ENCODE peak calls at places on chromosomes 5 and 9, in four cellular contexts. O is neural crest cell, S is fibroblast of mammary gland, I is fibroblast of the aortic adventitia. K is an unnamed sample.

GRCh38 chr9:95793924-95794828 is 81.3 kb upstream of the ERCC6L2 start:
- DNase-seq in O (no peak), S (peak), I (peak), K (no peak)

GRCh38 chr5:140239939-140240700 is 62.8 kb downstream of the PFDN1 start:
- DNase-seq in O (peak), S (peak), I (peak), K (peak)

GRCh38 chr5:40227927-40228326 is 451.8 kb upstream of the PTGER4 start:
- DNase-seq in O (no peak), S (no peak), I (no peak), K (no peak)

GRCh38 chr9:111561165-111561719 is 36.3 kb downstream of the ZNF483 start:
- DNase-seq in O (no peak), S (no peak), I (no peak), K (no peak)

GRCh38 chr5:79552984-79553383 is 39.0 kb upstream of the HOMER1 start:
- DNase-seq in O (no peak), S (peak), I (peak), K (no peak)

GRCh38 chr9:128091144-128091543 is 23.1 kb downstream of the SLC25A25 start:
- DNase-seq in O (peak), S (peak), I (peak), K (peak)

GRCh38 chr9:19201899-19202891 is 28.3 kb upstream of the DENND4C start:
- DNase-seq in O (no peak), S (no peak), I (peak), K (no peak)

GRCh38 chr5:38681966-38682365 is 125.5 kb upstream of the LIFR start:
- DNase-seq in O (no peak), S (no peak), I (no peak), K (no peak)

GRCh38 chr5:31768784-31769183 is 129.9 kb downstream of the PDZD2 start:
- DNase-seq in O (no peak), S (no peak), I (no peak), K (no peak)

GRCh38 chr5:35608881-35609779 is 8.5 kb upstream of the SPEF2 start:
- DNase-seq in O (no peak), S (no peak), I (no peak), K (no peak)

GRCh38 chr5:61523072-61523471 is 191.0 kb downstream of the ZSWIM6 start:
- DNase-seq in O (no peak), S (no peak), I (no peak), K (no peak)

GRCh38 chr9:77456829-77457437 is 191.2 kb downstream of the GNA14 start:
- DNase-seq in O (peak), S (peak), I (peak), K (peak)

GRCh38 chr9:133356391-133357091 is at the start of the genes SURF1 and SURF2:
- DNase-seq in O (peak), S (peak), I (peak), K (peak)
- TF ChIP-seq CTCF in O (no peak), S (no peak), I (no peak), K (no peak)

DNA sequence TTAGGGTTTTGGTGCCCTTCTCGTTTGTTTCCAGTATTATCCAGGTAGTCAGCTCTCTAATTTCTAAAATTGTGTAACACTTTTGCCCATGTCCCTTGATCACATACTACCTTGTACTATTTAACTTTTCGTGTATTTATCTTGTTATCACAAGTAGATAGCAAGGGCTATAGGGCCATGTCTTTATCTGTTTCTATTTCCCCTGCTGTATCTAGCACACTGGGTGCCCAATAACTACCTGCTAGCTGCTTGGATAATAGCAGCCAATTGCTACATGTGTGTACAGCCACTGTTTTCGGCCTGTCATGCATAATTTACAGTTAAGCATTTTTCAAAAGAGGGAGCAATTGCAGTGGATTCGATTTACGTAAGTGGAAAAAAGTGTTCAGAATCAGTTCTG is 64.8 kb upstream of the TNFAIP8 start:
- DNase-seq in O (no peak), S (no peak), I (no peak), K (no peak)
- TF ChIP-seq CTCF in O (no peak), S (no peak), I (no peak), K (no peak)

GRCh38 chr9:82488319-82488701 is 499.7 kb downstream of the SPATA31D1 start:
- DNase-seq in O (no peak), S (no peak), I (no peak), K (no peak)
- TF ChIP-seq CTCF in O (no peak), S (no peak), I (no peak), K (no peak)

DNA sequence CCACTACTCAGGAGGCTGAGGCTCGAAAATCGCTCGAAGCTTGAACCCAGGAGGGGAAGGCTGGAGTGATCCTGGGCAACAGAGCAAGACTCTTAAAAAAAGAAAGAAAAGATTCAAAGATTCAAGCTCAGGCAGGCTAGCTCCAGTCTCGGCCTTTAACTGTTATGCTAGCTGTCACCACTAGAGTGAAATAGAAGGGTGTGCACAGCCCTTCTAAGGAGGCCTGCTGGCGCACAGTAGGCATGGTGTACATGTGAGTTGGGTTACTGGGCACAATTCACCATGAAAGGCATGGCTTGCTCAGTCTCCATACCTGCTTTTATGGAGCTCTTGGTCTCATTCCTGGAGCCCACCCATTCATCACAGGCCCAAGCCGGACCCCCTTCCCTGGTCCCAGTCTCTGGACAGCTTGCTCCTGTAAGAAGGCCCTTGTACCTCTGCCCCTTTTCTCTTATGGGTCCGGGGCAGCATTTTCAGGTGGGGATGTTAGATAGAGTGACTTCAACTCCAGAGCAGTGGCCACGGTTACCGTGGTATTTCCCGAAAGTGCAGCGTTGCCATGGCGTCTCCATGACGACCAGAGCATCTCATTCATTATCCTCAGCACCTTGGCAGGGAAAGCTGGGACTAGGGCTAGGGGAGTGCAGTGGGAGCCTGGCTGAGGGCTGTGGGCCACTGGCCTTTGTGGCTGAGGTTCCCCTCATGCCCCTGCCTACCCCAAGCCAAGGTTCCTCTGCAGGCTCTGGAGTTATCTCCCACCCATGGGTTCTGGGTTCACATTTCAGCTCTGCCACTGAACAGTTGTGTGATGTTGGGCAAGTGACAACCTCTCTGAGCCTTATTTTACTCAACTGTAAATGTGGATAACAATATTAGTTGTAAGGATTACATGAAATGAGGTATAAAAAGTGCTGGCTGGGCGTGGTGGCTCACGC is 5.7 kb downstream of the NDST1 start:
- DNase-seq in O (peak), S (peak), I (no peak), K (peak)
- TF ChIP-seq CTCF in O (peak), S (peak), I (peak), K (peak)

GRCh38 chr5:105503950-105504349 is 1941.4 kb upstream of the NUDT12 start:
- DNase-seq in O (no peak), S (no peak), I (no peak), K (no peak)

GRCh38 chr5:105501315-105501714 is 1938.7 kb upstream of the NUDT12 start:
- DNase-seq in O (no peak), S (no peak), I (no peak), K (no peak)

GRCh38 chr5:105508519-105508918 is 1945.9 kb upstream of the NUDT12 start:
- DNase-seq in O (no peak), S (no peak), I (no peak), K (no peak)

DNA sequence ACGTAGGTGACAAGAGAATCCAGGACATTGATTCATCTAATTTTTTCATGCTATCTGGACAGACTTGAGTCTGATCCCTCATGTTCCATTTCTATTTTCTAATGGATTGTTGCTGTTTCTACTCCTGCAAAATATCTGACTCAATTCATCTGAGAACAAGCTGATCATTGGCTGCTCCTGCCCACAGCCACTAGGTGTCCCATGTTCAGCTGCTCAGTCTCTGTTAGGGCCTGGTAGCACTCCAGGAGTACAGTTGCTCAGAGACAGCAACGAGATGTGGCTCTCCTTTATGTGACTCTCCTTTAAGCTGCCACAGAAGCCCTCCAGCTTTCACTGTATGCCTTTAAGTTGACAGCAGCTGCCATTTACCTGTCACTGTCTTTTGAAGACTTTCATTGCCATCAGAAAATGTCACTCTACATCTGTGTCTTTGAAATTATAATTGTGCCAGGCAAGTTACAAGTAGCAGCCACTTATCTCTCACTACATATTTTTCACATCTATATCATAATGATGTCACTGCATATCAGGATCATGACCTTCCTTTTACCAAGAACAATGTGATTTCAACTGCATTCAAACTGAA is 1944.2 kb upstream of the NUDT12 start:
- DNase-seq in O (no peak), S (no peak), I (no peak), K (peak)
- TF ChIP-seq CTCF in O (peak), S (no peak), I (no peak), K (peak)

GRCh38 chr5:108297042-108297596 is 84.8 kb downstream of the FBXL17 start:
- DNase-seq in O (no peak), S (no peak), I (no peak), K (no peak)
- TF ChIP-seq CTCF in O (no peak), S (no peak), I (no peak), K (no peak)